ENCODE peak calls at places on chromosomes 2 and 18, in nine cellular contexts. R is ovary; L is CD8-positive, alpha-beta T cell; K is caudate nucleus; N is heart right ventricle; D is left ventricle myocardium inferior; W is sigmoid colon; E is tibial artery; Z is neuronal stem cell. H is an unnamed sample.

GRCh38 chr2:27496357-27497287 is at the start of gene GCKR:
- DNase-seq in R (peak), L (no peak), K (no peak), N (no peak), D (no peak), W (no peak), E (no peak), Z (no peak), H (no peak)

GRCh38 chr2:62201307-62201706 is 5.4 kb downstream of the B3GNT2 start:
- DNase-seq in R (no peak), L (no peak), K (no peak), N (no peak), D (no peak), W (no peak), E (no peak), Z (no peak), H (no peak)

GRCh38 chr2:135904590-135904989 is 28.3 kb upstream of the MCM6 start:
- DNase-seq in R (no peak), L (no peak), K (no peak), N (no peak), D (no peak), W (no peak), E (no peak), Z (no peak), H (no peak)

GRCh38 chr2:241425368-241425767 is 69.3 kb downstream of the FARP2 start:
- DNase-seq in R (no peak), L (no peak), K (no peak), N (no peak), D (no peak), W (no peak), E (no peak), Z (no peak), H (no peak)

GRCh38 chr18:57052173-57052572 is 94.7 kb upstream of the BOD1L2 start:
- DNase-seq in R (no peak), L (no peak), K (no peak), N (no peak), D (no peak), W (no peak), E (no peak), Z (no peak), H (no peak)

GRCh38 chr18:77082316-77082715 is 50.3 kb downstream of the MBP start:
- DNase-seq in R (no peak), L (no peak), K (no peak), N (no peak), D (no peak), W (no peak), E (no peak), Z (no peak), H (no peak)

GRCh38 chr2:197264332-197264731 is 46.2 kb downstream of the ANKRD44 start:
- DNase-seq in R (no peak), L (no peak), K (no peak), N (no peak), D (no peak), W (no peak), E (no peak), Z (no peak), H (no peak)

GRCh38 chr2:238866656-238867277 is 18.9 kb downstream of the TWIST2 start:
- DNase-seq in R (no peak), L (no peak), K (no peak), N (no peak), D (no peak), W (no peak), E (peak), Z (no peak), H (peak)

GRCh38 chr18:37253424-37254255 is 312.0 kb downstream of the CELF4 start:
- DNase-seq in R (peak), L (no peak), K (peak), N (no peak), D (no peak), W (no peak), E (no peak), Z (peak), H (no peak)

GRCh38 chr2:76009484-76009883 is 298.8 kb upstream of the GCFC2 start:
- DNase-seq in R (no peak), L (no peak), K (no peak), N (no peak), D (no peak), W (no peak), E (no peak), Z (no peak), H (no peak)

GRCh38 chr18:69400253-69400975 is at the start of gene DOK6:
- DNase-seq in R (peak), L (no peak), K (peak), N (peak), D (peak), W (peak), E (peak), Z (peak), H (no peak)

GRCh38 chr2:190668892-190669291 is 20.0 kb downstream of the NAB1 start:
- DNase-seq in R (no peak), L (no peak), K (no peak), N (no peak), D (no peak), W (no peak), E (no peak), Z (no peak), H (no peak)

GRCh38 chr18:34957119-34957863 is 83.9 kb upstream of the MAPRE2 start:
- DNase-seq in R (no peak), L (no peak), K (no peak), N (no peak), D (no peak), W (no peak), E (no peak), Z (no peak), H (no peak)

GRCh38 chr2:12950957-12951656 is 234.4 kb downstream of the TRIB2 start:
- DNase-seq in R (no peak), L (no peak), K (no peak), N (no peak), D (no peak), W (no peak), E (no peak), Z (no peak), H (no peak)

GRCh38 chr2:112701092-112701491 is 19.7 kb upstream of the NT5DC4 start:
- DNase-seq in R (no peak), L (no peak), K (no peak), N (no peak), D (no peak), W (peak), E (no peak), Z (no peak), H (no peak)

GRCh38 chr2:21356076-21356856 is 232.5 kb downstream of the TDRD15 start:
- DNase-seq in R (no peak), L (no peak), K (no peak), N (no peak), D (no peak), W (no peak), E (no peak), Z (no peak), H (no peak)

GRCh38 chr2:28586864-28587263 is 91.0 kb downstream of the PLB1 start:
- DNase-seq in R (no peak), L (peak), K (no peak), N (no peak), D (no peak), W (peak), E (no peak), Z (no peak), H (no peak)

GRCh38 chr2:37639631-37640030 is 31.8 kb downstream of the CDC42EP3 start:
- DNase-seq in R (no peak), L (no peak), K (no peak), N (no peak), D (no peak), W (no peak), E (no peak), Z (no peak), H (no peak)

GRCh38 chr2:130135692-130136541 is 6.9 kb upstream of the POTEF start:
- DNase-seq in R (no peak), L (no peak), K (no peak), N (no peak), D (no peak), W (peak), E (no peak), Z (no peak), H (peak)

GRCh38 chr2:17422066-17422465 is 96.2 kb downstream of the RAD51AP2 start:
- DNase-seq in R (no peak), L (no peak), K (no peak), N (no peak), D (no peak), W (no peak), E (no peak), Z (no peak), H (no peak)

DNA sequence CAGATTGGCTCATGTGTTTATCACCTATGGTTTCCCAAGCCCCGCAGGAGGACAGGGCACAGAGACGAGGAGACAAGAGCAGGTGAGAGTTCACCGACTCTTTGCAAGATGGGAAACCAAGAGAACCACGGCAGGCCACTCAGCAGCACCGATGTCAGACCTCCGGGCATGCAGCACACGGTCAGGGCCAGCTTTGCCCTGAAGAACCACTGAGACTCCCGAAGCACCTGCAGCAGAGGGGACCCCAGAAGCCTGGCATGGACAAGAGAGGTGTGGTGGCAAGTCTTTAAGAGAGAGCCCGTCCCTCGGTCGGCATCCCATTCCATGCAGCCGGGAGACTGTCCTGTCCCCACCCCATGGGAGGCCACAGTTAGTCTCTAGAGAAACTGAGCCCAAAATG is 36.6 kb upstream of the TAF1B start:
- DNase-seq in R (no peak), L (no peak), K (no peak), N (no peak), D (no peak), W (no peak), E (peak), Z (no peak), H (no peak)
- H3K27ac ChIP-seq in R (no peak), L (no peak), K (no peak), N (no peak), D (no peak), W (no peak), E (no peak), Z (no peak), H (no peak)

GRCh38 chr2:25250331-25251031 is 82.1 kb upstream of the POMC start:
- DNase-seq in R (no peak), L (peak), K (peak), N (no peak), D (no peak), W (no peak), E (no peak), Z (no peak), H (no peak)
- H3K27ac ChIP-seq in R (peak), L (peak), K (peak), N (no peak), D (no peak), W (peak), E (no peak), Z (peak), H (no peak)

DNA sequence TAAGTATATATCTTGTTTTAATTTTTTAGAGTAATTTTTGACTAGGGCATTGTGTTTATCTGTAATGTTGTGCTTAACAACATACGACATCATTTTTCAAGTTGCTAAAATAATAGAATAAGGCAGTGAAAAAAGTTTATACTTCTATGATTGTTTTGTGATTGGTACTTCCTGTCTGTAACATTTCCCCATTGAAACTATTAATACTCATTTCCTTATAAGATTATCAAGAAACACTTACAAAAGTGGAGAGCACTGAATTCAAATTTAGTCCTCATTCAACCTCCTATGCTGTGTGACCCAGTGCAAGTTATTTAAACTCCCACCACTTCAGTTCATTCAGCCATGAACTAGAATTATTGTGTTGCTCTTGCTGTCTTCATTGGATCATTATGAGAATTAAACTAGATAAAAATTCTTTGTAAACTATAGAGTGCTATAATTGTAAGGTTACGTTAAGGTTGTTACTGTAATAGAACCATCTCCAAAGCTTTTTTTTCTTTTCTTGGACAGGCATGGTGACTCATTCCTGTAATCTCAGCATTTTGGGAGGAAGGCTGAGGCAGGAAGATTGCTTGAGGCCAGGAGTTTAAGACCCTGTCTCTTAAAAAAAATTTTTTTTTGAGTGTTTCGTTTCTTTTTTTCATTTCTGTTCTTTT is 2.8 kb downstream of the ETAA1 start:
- DNase-seq in R (no peak), L (no peak), K (no peak), N (no peak), D (no peak), W (no peak), E (no peak), Z (no peak), H (no peak)
- H3K27ac ChIP-seq in R (no peak), L (no peak), K (no peak), N (no peak), D (no peak), W (no peak), E (peak), Z (no peak), H (peak)

DNA sequence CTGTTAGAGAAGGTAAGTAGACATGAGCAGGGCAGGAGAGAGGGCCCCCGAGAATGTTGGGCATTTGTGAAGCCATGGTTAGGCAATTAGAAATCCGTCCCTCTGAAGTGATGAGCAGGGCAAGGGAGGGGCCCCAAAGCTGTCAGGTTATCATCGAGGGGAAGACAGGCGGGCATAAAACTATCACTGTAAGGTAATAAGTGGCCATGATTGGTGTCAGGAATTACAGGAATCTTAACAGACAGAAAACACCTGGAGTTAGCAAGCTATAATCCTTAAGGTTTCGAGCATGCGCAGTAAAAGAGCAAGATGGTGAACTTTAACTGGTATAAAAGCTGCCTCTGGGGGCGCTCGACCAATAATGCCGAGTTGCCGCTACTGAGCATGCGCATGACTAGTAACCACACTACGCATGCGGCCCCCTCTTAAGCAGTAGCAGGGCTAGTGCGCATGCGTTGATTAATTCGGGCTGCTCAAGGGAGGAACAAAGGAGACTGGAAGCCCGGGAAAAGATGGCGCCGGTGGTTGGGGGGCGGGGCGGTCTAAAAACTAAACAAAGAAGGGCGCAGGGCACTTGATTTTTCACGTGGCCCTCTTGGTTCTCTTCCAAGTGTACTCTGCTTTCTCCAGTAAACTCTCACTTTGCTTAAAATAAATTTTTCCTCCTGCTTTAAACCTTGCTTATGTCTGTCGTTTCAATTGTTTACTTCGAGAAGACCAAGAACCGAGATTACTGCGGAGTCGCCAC is 5.5 kb downstream of the XRCC5 start:
- DNase-seq in R (peak), L (peak), K (peak), N (peak), D (peak), W (peak), E (peak), Z (peak), H (peak)
- H3K27ac ChIP-seq in R (peak), L (peak), K (peak), N (peak), D (peak), W (peak), E (peak), Z (peak), H (peak)

GRCh38 chr2:108588070-108588668 is 53.9 kb downstream of the LIMS1 start:
- DNase-seq in R (no peak), L (no peak), K (no peak), N (no peak), D (no peak), W (no peak), E (no peak), Z (no peak), H (no peak)
- H3K27ac ChIP-seq in R (no peak), L (no peak), K (peak), N (peak), D (peak), W (peak), E (peak), Z (no peak), H (peak)

DNA sequence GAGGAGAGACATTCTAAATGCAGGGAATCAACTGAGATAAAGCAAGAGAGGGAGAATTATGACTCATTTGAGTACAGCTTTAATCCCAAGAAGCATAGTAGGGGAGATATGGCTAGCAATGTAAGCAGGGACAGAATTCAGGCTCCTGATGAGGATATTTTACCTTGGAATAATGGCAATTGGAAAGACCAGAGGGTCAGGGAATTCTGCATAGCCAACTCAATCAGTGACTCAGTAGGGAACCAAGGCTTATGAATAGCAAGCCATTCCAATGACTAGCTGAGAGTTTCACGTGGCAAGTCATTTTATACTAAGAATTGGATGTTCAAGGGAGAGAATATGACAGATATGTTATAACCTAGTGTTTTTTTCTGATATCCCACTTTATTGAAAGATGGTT is 563.8 kb upstream of the NETO1 start:
- DNase-seq in R (no peak), L (no peak), K (no peak), N (no peak), D (no peak), W (no peak), E (no peak), Z (peak), H (no peak)
- H3K27ac ChIP-seq in R (no peak), L (no peak), K (no peak), N (no peak), D (no peak), W (no peak), E (no peak), Z (peak), H (no peak)

DNA sequence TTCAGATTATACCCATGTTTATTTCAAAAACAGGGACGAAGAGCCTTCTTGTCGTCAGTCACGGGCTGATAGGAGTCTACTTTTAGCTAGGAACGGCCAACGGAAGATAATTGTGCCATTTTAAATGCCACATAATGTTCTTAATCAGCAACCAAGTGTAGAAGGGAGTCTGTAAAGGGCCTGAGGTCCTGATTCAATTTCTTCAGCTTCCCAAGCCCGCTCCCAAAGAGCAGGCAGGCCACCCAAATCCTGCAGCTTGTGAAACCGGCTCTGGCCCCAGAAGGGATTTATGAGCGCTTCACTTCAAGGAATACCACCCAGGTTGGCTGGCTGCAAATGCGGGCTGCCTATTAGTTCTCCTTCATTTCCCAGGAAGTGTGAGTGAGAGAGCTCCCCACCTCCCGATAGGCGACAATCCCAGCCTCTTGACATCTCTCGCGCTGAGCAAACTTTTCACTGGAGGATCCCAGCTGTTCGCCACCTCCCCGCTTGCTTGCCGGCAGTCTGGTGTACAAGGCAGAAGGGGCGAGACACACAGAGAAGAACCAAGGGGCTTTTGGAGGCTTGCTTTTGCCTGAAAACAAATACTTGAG is 272.9 kb downstream of the CDH20 start:
- DNase-seq in R (no peak), L (no peak), K (no peak), N (peak), D (peak), W (no peak), E (no peak), Z (peak), H (no peak)
- H3K27ac ChIP-seq in R (no peak), L (no peak), K (no peak), N (peak), D (peak), W (no peak), E (peak), Z (no peak), H (peak)

GRCh38 chr18:11581286-11581685 is 28.1 kb upstream of the SLC35G4 start:
- DNase-seq in R (no peak), L (no peak), K (no peak), N (no peak), D (no peak), W (no peak), E (no peak), Z (no peak), H (no peak)

GRCh38 chr18:11587432-11587831 is 22.0 kb upstream of the SLC35G4 start:
- DNase-seq in R (no peak), L (no peak), K (no peak), N (no peak), D (no peak), W (no peak), E (no peak), Z (no peak), H (no peak)

GRCh38 chr18:11587846-11588245 is 21.6 kb upstream of the SLC35G4 start:
- DNase-seq in R (no peak), L (no peak), K (no peak), N (no peak), D (no peak), W (no peak), E (no peak), Z (no peak), H (no peak)

GRCh38 chr18:11579916-11580315 is 29.5 kb upstream of the SLC35G4 start:
- DNase-seq in R (no peak), L (no peak), K (no peak), N (no peak), D (no peak), W (no peak), E (no peak), Z (no peak), H (no peak)

DNA sequence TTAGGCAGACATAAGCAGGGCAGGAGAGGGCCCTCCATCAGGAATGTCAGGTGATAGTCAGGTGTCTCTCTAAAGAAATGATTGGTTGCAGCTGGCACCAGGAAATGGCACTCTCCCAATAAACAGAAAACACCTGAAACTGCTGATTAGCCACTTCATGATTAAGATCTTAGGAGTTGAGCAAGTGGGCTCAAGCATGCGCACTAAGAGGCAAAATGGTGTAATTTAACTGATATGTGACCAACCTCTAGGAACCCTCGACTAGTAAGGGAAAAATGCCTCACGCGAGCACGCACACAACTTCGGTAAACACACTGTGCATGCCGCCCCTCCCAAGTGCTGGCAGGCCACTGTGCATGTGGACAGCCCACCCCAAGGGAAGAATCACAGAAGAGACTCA is 23.8 kb upstream of the SLC35G4 start:
- DNase-seq in R (no peak), L (no peak), K (no peak), N (no peak), D (no peak), W (no peak), E (no peak), Z (no peak), H (no peak)
- H3K27ac ChIP-seq in R (no peak), L (no peak), K (no peak), N (no peak), D (no peak), W (no peak), E (no peak), Z (no peak), H (no peak)

H was measured in ascending aorta.